ENCODE peak calls at places on chromosomes 12 and 14, in six cellular contexts. One of them, this sample, is unnamed.

GRCh38 chr12:125025836-125026235 is 32.4 kb downstream of the BRI3BP start:
- DNase-seq in neural crest cell: no peak
- DNase-seq in pancreas: no peak
- DNase-seq in AG04450: no peak
- DNase-seq in BJ: no peak
- DNase-seq in HFFc6: no peak
- DNase-seq in this sample: no peak

GRCh38 chr14:91870001-91870400 is 2.7 kb upstream of the TC2N start:
- DNase-seq in pancreas: peak; percentile 36
- DNase-seq in HFFc6: no peak
- DNase-seq in BJ: no peak
- DNase-seq in AG04450: no peak
- DNase-seq in neural crest cell: no peak
- DNase-seq in this sample: no peak

GRCh38 chr12:5912437-5913334 is 32.4 kb downstream of the ANO2 start:
- DNase-seq in HFFc6: no peak
- DNase-seq in neural crest cell: peak; percentile 22
- DNase-seq in BJ: no peak
- DNase-seq in AG04450: no peak
- DNase-seq in pancreas: no peak
- DNase-seq in this sample: no peak

GRCh38 chr12:8911606-8912268 is 2.6 kb upstream of the PHC1 start:
- DNase-seq in pancreas: no peak
- DNase-seq in neural crest cell: no peak
- DNase-seq in BJ: no peak
- DNase-seq in AG04450: no peak
- DNase-seq in HFFc6: no peak
- DNase-seq in this sample: no peak

GRCh38 chr14:75286313-75286712 is 7.7 kb downstream of the FOS start:
- DNase-seq in BJ: no peak
- DNase-seq in HFFc6: no peak
- DNase-seq in AG04450: no peak
- DNase-seq in pancreas: no peak
- DNase-seq in neural crest cell: peak; percentile 10
- DNase-seq in this sample: no peak

GRCh38 chr12:14129601-14130178 is 148.3 kb upstream of the GRIN2B start:
- DNase-seq in neural crest cell: no peak
- DNase-seq in pancreas: no peak
- DNase-seq in HFFc6: no peak
- DNase-seq in AG04450: no peak
- DNase-seq in BJ: no peak
- DNase-seq in this sample: no peak

GRCh38 chr12:27284751-27285150 is 40.7 kb downstream of the STK38L start:
- DNase-seq in neural crest cell: no peak
- DNase-seq in AG04450: no peak
- DNase-seq in HFFc6: peak; percentile 64
- DNase-seq in BJ: peak; percentile 16
- DNase-seq in pancreas: no peak
- DNase-seq in this sample: peak; percentile 89

GRCh38 chr12:113014565-113014964 is 36.2 kb downstream of the OAS2 start:
- DNase-seq in HFFc6: no peak
- DNase-seq in neural crest cell: no peak
- DNase-seq in pancreas: no peak
- DNase-seq in AG04450: no peak
- DNase-seq in BJ: no peak
- DNase-seq in this sample: no peak

GRCh38 chr12:96497800-96498199 is 8.4 kb downstream of the CFAP54 start:
- DNase-seq in BJ: no peak
- DNase-seq in HFFc6: no peak
- DNase-seq in neural crest cell: no peak
- DNase-seq in AG04450: no peak
- DNase-seq in pancreas: no peak
- DNase-seq in this sample: peak; percentile 75
- TF ChIP-seq CTCF in BJ: no peak
- TF ChIP-seq CTCF in HFFc6: no peak
- TF ChIP-seq CTCF in neural crest cell: no peak
- TF ChIP-seq CTCF in AG04450: peak; percentile 12
- TF ChIP-seq CTCF in pancreas: no peak
- TF ChIP-seq CTCF in this sample: peak; percentile 31

DNA sequence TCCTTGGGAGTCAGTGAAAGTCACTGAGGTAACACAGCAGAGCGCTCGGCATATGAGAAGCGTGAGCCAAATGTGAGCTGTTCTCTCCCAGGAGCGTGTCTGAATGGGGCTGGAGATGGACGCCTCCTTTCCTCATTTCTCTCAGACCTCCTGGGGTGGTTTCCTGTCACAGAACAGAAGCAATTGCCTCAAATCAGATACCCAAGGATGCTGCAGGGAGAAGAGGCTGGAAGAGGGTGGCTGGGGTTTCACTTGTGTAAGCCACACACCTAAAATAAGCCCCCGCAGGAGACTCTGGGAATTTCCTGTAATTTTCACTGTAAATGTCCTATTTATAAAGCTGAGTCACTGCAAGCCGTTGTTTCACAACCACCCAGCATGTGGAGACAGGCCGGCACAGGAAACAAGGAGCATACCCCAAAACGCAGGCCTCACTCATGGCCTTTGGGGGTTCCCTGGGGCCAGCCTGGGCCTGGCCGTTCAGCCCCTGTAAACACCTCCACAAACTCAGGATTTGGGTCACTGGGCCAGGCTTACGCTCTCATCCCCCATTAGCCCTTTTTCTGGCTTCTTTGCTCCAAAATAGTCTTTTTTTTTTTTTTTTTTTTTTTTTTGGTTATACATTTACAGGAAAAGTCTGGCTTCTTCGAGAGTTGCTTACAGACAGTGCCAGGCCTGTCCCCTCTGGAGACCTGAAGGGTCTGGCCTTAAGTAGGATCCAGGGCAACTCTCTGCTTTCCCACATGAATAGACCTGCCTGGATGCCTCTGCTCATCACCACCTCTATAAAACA is 55.3 kb downstream of the VCPKMT start:
- DNase-seq in HFFc6: peak; percentile 91
- DNase-seq in AG04450: peak; percentile 76
- DNase-seq in pancreas: no peak
- DNase-seq in neural crest cell: no peak
- DNase-seq in BJ: peak; percentile 76
- DNase-seq in this sample: peak; percentile 95
- TF ChIP-seq CTCF in HFFc6: peak; percentile 62
- TF ChIP-seq CTCF in AG04450: peak; percentile 34
- TF ChIP-seq CTCF in pancreas: no peak
- TF ChIP-seq CTCF in neural crest cell: peak; percentile 32
- TF ChIP-seq CTCF in BJ: peak; percentile 26
- TF ChIP-seq CTCF in this sample: peak; percentile 31

DNA sequence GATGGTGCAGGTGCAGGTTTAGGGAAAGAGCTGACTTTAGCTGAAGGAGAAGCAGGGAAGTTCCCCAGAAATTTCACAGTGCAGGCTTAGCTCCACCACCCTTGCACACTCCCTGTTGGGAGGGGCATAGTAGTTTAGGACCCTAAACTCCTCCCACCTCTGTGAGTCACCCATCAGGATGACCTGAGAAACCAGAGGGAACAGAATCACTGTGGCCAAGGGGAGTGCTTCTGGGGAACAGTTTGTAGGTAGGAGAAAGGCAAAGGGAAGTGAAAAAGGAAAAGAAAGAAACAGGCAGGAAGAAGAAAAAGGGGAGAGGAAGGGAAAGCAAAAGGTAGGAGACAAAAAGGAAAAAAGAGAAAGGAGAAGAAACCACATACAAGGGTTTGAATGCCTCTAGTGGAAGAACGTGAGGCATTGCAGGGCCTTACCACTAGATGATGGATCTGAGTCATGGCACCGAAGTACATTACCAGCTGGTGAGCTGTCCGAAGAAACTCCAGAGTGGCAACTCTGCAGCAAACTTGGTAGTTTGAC is 404.2 kb downstream of the SLC6A15 start:
- DNase-seq in BJ: peak; percentile 46
- DNase-seq in HFFc6: peak; percentile 80
- DNase-seq in neural crest cell: no peak
- DNase-seq in pancreas: no peak
- DNase-seq in AG04450: no peak
- DNase-seq in this sample: peak; percentile 87
- TF ChIP-seq CTCF in BJ: peak; percentile 76
- TF ChIP-seq CTCF in HFFc6: peak; percentile 73
- TF ChIP-seq CTCF in neural crest cell: peak; percentile 42
- TF ChIP-seq CTCF in pancreas: no peak
- TF ChIP-seq CTCF in AG04450: peak; percentile 69
- TF ChIP-seq CTCF in this sample: peak; percentile 85

GRCh38 chr12:50089730-50090129 is 4.6 kb downstream of the SMARCD1 start:
- DNase-seq in pancreas: no peak
- DNase-seq in BJ: no peak
- DNase-seq in HFFc6: no peak
- DNase-seq in neural crest cell: no peak
- DNase-seq in AG04450: no peak
- DNase-seq in this sample: no peak
- TF ChIP-seq CTCF in pancreas: no peak
- TF ChIP-seq CTCF in BJ: no peak
- TF ChIP-seq CTCF in HFFc6: no peak
- TF ChIP-seq CTCF in neural crest cell: no peak
- TF ChIP-seq CTCF in AG04450: no peak
- TF ChIP-seq CTCF in this sample: no peak

DNA sequence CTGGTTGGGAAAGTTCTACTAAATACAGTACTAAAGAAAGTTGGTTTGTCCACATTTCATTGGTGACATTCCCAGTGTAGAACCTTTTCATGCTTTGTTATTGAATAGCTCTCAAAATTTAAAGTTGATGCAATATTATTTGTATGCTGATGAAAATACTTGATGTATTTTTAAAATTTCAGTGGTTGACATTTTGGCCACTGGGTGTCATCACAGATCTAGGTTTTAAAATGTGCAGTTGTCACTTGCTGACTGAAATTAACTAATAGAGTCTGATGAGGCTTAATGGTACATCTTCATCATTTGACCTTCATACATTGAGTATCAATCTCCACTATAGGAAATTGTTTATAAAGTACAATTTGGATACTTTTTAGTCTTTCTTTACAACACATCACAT is 37.1 kb downstream of the CMAS start:
- DNase-seq in BJ: no peak
- DNase-seq in pancreas: no peak
- DNase-seq in neural crest cell: no peak
- DNase-seq in AG04450: no peak
- DNase-seq in HFFc6: peak; percentile 7
- DNase-seq in this sample: peak; percentile 49
- TF ChIP-seq CTCF in BJ: peak; percentile 26
- TF ChIP-seq CTCF in pancreas: no peak
- TF ChIP-seq CTCF in neural crest cell: peak; percentile 81
- TF ChIP-seq CTCF in AG04450: peak; percentile 41
- TF ChIP-seq CTCF in HFFc6: peak; percentile 78
- TF ChIP-seq CTCF in this sample: peak; percentile 48

DNA sequence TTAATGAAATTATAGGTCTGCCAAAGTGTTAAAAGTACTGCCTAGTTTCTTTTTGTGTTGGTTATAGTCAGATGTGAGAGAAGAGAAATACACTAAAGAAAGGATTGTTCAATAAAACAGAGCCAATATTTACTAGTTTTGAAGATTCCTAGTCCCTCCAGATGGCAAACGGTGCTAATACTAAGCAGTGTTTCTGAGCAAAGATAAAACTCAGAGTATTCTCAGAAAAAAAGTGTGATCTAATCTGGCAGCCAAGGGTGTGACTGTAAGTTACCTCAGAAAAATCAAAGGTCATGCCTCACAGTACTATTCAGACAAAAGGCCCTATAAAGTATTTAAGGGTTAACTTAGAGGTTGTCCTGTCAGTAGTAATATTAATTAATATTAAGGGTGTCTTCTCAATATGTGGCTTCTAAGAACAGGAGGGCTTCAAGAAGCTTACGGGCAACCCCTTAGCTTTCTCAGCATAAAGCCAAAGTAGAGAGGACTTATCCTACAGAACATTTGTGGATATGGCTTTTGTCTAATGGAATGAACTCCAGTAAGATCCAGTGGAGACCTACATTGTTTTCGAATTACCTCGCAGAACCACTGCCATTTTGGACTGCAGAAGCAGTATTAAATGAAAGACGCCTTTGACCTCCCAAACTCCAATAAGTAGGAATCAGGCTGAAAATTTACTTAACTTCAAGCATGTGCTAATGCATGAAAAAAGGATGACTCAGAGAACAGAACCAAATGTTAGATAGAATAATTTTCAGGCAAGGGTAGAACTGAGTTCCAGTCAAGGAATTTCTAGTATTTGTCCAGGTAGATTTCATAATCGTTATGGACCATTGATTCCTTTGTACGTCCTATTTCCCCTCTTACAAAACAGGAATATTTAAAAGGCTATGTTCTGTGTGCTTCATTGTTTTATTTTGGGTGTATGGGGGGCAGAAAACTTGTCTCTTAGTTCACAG is 46.6 kb downstream of the USP15 start:
- DNase-seq in HFFc6: no peak
- DNase-seq in AG04450: no peak
- DNase-seq in neural crest cell: no peak
- DNase-seq in BJ: no peak
- DNase-seq in pancreas: no peak
- DNase-seq in this sample: no peak
- TF ChIP-seq CTCF in HFFc6: no peak
- TF ChIP-seq CTCF in AG04450: no peak
- TF ChIP-seq CTCF in neural crest cell: no peak
- TF ChIP-seq CTCF in BJ: no peak
- TF ChIP-seq CTCF in pancreas: no peak
- TF ChIP-seq CTCF in this sample: no peak

DNA sequence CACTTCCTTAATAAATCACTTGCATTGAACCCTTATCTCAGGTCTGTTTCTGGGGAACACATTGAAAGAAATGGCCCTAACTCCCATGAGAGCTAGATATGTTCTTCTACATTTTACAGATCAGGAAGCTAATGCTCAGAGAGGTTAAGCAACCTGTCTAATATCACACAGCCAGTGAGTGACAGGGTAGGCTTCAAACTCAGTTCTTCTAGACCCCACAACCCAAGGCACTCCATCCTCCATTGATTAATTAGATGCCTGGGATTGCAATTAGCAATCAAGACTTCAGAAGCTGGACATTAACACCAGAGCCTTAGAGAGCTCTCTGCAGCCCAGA is 59.8 kb downstream of the C14orf132 start:
- DNase-seq in HFFc6: no peak
- DNase-seq in pancreas: no peak
- DNase-seq in neural crest cell: no peak
- DNase-seq in AG04450: no peak
- DNase-seq in BJ: no peak
- DNase-seq in this sample: no peak
- TF ChIP-seq CTCF in HFFc6: peak; percentile 49
- TF ChIP-seq CTCF in pancreas: no peak
- TF ChIP-seq CTCF in neural crest cell: no peak
- TF ChIP-seq CTCF in AG04450: no peak
- TF ChIP-seq CTCF in BJ: no peak
- TF ChIP-seq CTCF in this sample: no peak